ENCODE peak calls at places on chromosomes 3 and 15, in ten cellular contexts. W is colonic mucosa, Q is body of pancreas, J is esophagus squamous epithelium, K is IMR-90, C is heart right ventricle, X is neuronal stem cell, A is lower lobe of right lung, Z is heart left ventricle, D is HCT116. F is an unnamed sample.

GRCh38 chr3:169244119-169244864 is 419.2 kb downstream of the MECOM start:
- DNase-seq in W (no peak), Q (no peak), J (no peak), K (no peak), C (no peak), X (no peak), A (no peak), Z (no peak), D (no peak), F (peak; percentile 46)

GRCh38 chr3:30760040-30760439 is 134.4 kb downstream of the GADL1 start:
- DNase-seq in W (no peak), Q (no peak), J (no peak), K (peak; percentile 37), C (no peak), X (no peak), A (no peak), Z (no peak), D (no peak), F (no peak)

GRCh38 chr3:53800507-53800906 is 45.7 kb downstream of the CHDH start:
- DNase-seq in W (no peak), Q (no peak), J (no peak), K (no peak), C (no peak), X (no peak), A (no peak), Z (no peak), D (no peak), F (no peak)

GRCh38 chr15:64634020-64634419 is 141.4 kb downstream of the RBPMS2 start:
- DNase-seq in W (no peak), Q (no peak), J (no peak), K (no peak), C (no peak), X (peak; percentile 15), A (no peak), Z (no peak), D (no peak), F (no peak)

GRCh38 chr15:83208357-83208661 is 686 bp upstream of the HDGFL3 start:
- DNase-seq in W (no peak), Q (no peak), J (no peak), K (no peak), C (no peak), X (no peak), A (no peak), Z (no peak), D (no peak), F (no peak)

GRCh38 chr3:160279657-160280056 is 54.4 kb downstream of the C3orf80 start:
- DNase-seq in W (no peak), Q (no peak), J (no peak), K (no peak), C (no peak), X (no peak), A (no peak), Z (no peak), D (no peak), F (no peak)

GRCh38 chr3:63995056-63995576 is 28.2 kb downstream of the PSMD6 start:
- DNase-seq in W (no peak), Q (no peak), J (no peak), K (no peak), C (no peak), X (no peak), A (peak; percentile 79), Z (no peak), D (no peak), F (no peak)

GRCh38 chr3:32522682-32523081 is 20.0 kb upstream of the CMTM6 start:
- DNase-seq in W (no peak), Q (no peak), J (no peak), K (no peak), C (no peak), X (no peak), A (no peak), Z (no peak), D (no peak), F (no peak)

GRCh38 chr3:116000315-116000714 is 377.0 kb downstream of the GAP43 start:
- DNase-seq in W (no peak), Q (no peak), J (no peak), K (peak; percentile 99), C (no peak), X (no peak), A (no peak), Z (no peak), D (peak; percentile 36), F (no peak)

GRCh38 chr3:58623961-58624360 is 42.6 kb downstream of the FAM3D start:
- DNase-seq in W (no peak), Q (no peak), J (no peak), K (peak; percentile 30), C (no peak), X (no peak), A (no peak), Z (no peak), D (no peak), F (no peak)

GRCh38 chr3:151315846-151316245 is 774 bp downstream of the GPR87 start:
- DNase-seq in W (no peak), Q (no peak), J (no peak), K (no peak), C (no peak), X (no peak), A (no peak), Z (no peak), D (no peak), F (no peak)

GRCh38 chr3:162569314-162569713 is 1072.7 kb downstream of the OTOL1 start:
- DNase-seq in W (no peak), Q (no peak), J (no peak), K (no peak), C (no peak), X (no peak), A (no peak), Z (no peak), D (no peak), F (no peak)

GRCh38 chr3:191070201-191070600 is 128.8 kb upstream of the OSTN start:
- DNase-seq in W (no peak), Q (no peak), J (no peak), K (peak; percentile 95), C (no peak), X (no peak), A (no peak), Z (no peak), D (no peak), F (no peak)
- H3K9me3 ChIP-seq in W (no peaks in the 10 kb centered on the region), Q (no peaks in the 10 kb centered on the region), J (no peaks in the 10 kb centered on the region), K (no peaks in the 10 kb centered on the region), C (no peaks in the 10 kb centered on the region), X (no peaks in the 10 kb centered on the region), A (no peaks in the 10 kb centered on the region), Z (no peaks in the 10 kb centered on the region), D (no peaks in the 10 kb centered on the region), F (no peaks in the 10 kb centered on the region)

GRCh38 chr3:52026016-52026415 is 30.3 kb upstream of the RPL29 start:
- DNase-seq in W (no peak), Q (no peak), J (no peak), K (no peak), C (peak; percentile 14), X (no peak), A (no peak), Z (no peak), D (no peak), F (no peak)
- H3K4me1 ChIP-seq in W (no peaks in the 10 kb centered on the region), Q (no peaks in the 10 kb centered on the region), J (peaks cover 66% of the 10 kb centered on the region), K (peaks cover 10% of the 10 kb centered on the region), C (peaks cover 53% of the 10 kb centered on the region), X (peaks cover 31% of the 10 kb centered on the region), A (peaks cover 30% of the 10 kb centered on the region), Z (peaks cover 66% of the 10 kb centered on the region), D (peaks cover 31% of the 10 kb centered on the region), F (no peaks in the 10 kb centered on the region)

GRCh38 chr3:193640165-193640706 is 47.2 kb downstream of the OPA1 start:
- DNase-seq in W (no peak), Q (no peak), J (no peak), K (no peak), C (no peak), X (no peak), A (no peak), Z (no peak), D (no peak), F (no peak)

GRCh38 chr3:193641376-193641775 is 48.4 kb downstream of the OPA1 start:
- DNase-seq in W (no peak), Q (no peak), J (no peak), K (no peak), C (no peak), X (no peak), A (no peak), Z (no peak), D (no peak), F (no peak)

GRCh38 chr3:193637831-193638230 is 44.8 kb downstream of the OPA1 start:
- DNase-seq in W (no peak), Q (no peak), J (no peak), K (no peak), C (no peak), X (no peak), A (no peak), Z (no peak), D (no peak), F (no peak)

GRCh38 chr3:193638833-193639232 is 45.8 kb downstream of the OPA1 start:
- DNase-seq in W (no peak), Q (no peak), J (no peak), K (no peak), C (no peak), X (no peak), A (no peak), Z (no peak), D (no peak), F (no peak)

DNA sequence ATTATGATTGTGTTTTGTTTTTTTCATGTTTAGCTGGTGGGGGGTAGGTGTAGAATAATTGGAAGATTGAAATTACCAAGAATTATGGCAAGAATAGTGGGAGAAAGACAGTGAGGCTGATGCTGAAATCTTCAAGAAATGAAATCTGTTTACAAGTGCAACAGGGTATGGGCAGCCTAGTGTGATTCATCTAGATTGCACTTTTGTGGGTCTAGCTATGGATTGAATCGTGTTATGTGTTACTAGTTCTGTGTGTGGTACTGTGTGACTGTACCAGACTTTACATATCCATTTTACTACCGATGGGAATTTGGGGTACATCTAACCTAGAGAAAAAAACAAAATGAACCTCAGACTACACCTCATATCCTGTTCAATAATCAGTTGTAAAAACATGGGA is 47.7 kb downstream of the OPA1 start:
- DNase-seq in W (no peak), Q (no peak), J (no peak), K (peak; percentile 48), C (no peak), X (no peak), A (no peak), Z (no peak), D (no peak), F (no peak)
- H3K36me3 ChIP-seq in W (peaks cover 7% of the 10 kb centered on the region), Q (no peaks in the 10 kb centered on the region), J (peaks cover 8% of the 10 kb centered on the region), K (peaks cover 18% of the 10 kb centered on the region), C (peaks cover 89% of the 10 kb centered on the region), X (peaks cover 98% of the 10 kb centered on the region), A (peaks cover 83% of the 10 kb centered on the region), Z (peaks cover 50% of the 10 kb centered on the region), D (peaks cover 30% of the 10 kb centered on the region), F (peaks cover 67% of the 10 kb centered on the region)

GRCh38 chr3:7547826-7548225 is 686.9 kb downstream of the GRM7 start:
- DNase-seq in W (no peak), Q (no peak), J (no peak), K (no peak), C (no peak), X (no peak), A (no peak), Z (no peak), D (no peak), F (no peak)

GRCh38 chr3:7546219-7546618 is 685.3 kb downstream of the GRM7 start:
- DNase-seq in W (no peak), Q (no peak), J (no peak), K (no peak), C (no peak), X (no peak), A (no peak), Z (no peak), D (peak; percentile 26), F (no peak)

GRCh38 chr3:7545334-7545733 is 684.4 kb downstream of the GRM7 start:
- DNase-seq in W (no peak), Q (no peak), J (no peak), K (no peak), C (no peak), X (no peak), A (no peak), Z (no peak), D (no peak), F (no peak)

GRCh38 chr3:7543294-7543693 is 682.4 kb downstream of the GRM7 start:
- DNase-seq in W (no peak), Q (no peak), J (no peak), K (no peak), C (no peak), X (no peak), A (no peak), Z (no peak), D (no peak), F (no peak)
- H3K9me3 ChIP-seq in W (no peaks in the 10 kb centered on the region), Q (no peaks in the 10 kb centered on the region), J (no peaks in the 10 kb centered on the region), K (peaks cover 9% of the 10 kb centered on the region), C (no peaks in the 10 kb centered on the region), X (no peaks in the 10 kb centered on the region), A (no peaks in the 10 kb centered on the region), Z (no peaks in the 10 kb centered on the region), D (no peaks in the 10 kb centered on the region), F (no peaks in the 10 kb centered on the region)